ENCODE peak calls at places on chromosomes 1 and 21, in four cellular contexts. X, G, Q and I are unnamed samples.

GRCh38 chr1:39563669-39564068 is 12.9 kb downstream of the PABPC4 start:
- DNase-seq in X (no peak), G (no peak), Q (no peak), I (no peak)

GRCh38 chr1:68128820-68129219 is 78.4 kb upstream of the DIRAS3 start:
- DNase-seq in X (no peak), Q (no peak), G (no peak), I (no peak)

GRCh38 chr1:67307251-67308060 is at the start of gene IL12RB2:
- DNase-seq in Q (no peak), X (peak), G (no peak), I (no peak)

GRCh38 chr21:31597683-31598082 is 61.8 kb upstream of the SOD1 start:
- DNase-seq in G (no peak), X (no peak), Q (no peak), I (no peak)

GRCh38 chr1:32332290-32333079 is 3.5 kb downstream of the MARCKSL1 start:
- DNase-seq in Q (no peak), X (no peak), G (no peak), I (no peak)

GRCh38 chr1:209549384-209550001 is 34.0 kb upstream of the CAMK1G start:
- DNase-seq in G (peak), X (peak), Q (no peak), I (no peak)

GRCh38 chr1:12556368-12556930 is 61.6 kb downstream of the DHRS3 start:
- DNase-seq in Q (peak), G (no peak), X (peak), I (no peak)

GRCh38 chr1:12124693-12125421 is 41.9 kb upstream of the TNFRSF1B start:
- DNase-seq in X (peak), Q (peak), G (peak), I (peak)

GRCh38 chr1:36591278-36591677 is 108.6 kb upstream of the CSF3R start:
- DNase-seq in G (no peak), Q (no peak), X (no peak), I (no peak)

GRCh38 chr1:108199231-108199657 is 899 bp downstream of the SLC25A24 start:
- DNase-seq in X (peak), G (no peak), Q (peak), I (peak)

GRCh38 chr21:42837421-42838211 is 41.7 kb downstream of the WDR4 start:
- DNase-seq in Q (no peak), G (no peak), X (peak), I (no peak)

GRCh38 chr1:43279666-43280065 is 5.7 kb downstream of the C1orf210 start:
- DNase-seq in X (no peak), Q (no peak), G (no peak), I (no peak)

GRCh38 chr1:9835758-9836631 is 12.2 kb upstream of the CLSTN1 start:
- DNase-seq in G (peak), X (peak), Q (no peak), I (no peak)

GRCh38 chr1:55196433-55197035 is 18.6 kb downstream of the USP24 start:
- DNase-seq in X (no peak), Q (no peak), G (no peak), I (no peak)

GRCh38 chr1:109214695-109215623 is 1.2 kb downstream of the SARS1 start:
- DNase-seq in G (peak), Q (peak), X (no peak), I (peak)